ENCODE peak calls at places on chromosomes 3 and 15, in four cellular contexts. H is cardiac muscle cell, Z is A549, P is ovary. O is an unnamed sample. For H3K9me3, the result is how much of the 10 kb centered on the place peaks cover.

GRCh38 chr3:79491029-79491634 is 276.7 kb downstream of the ROBO1 start:
- DNase-seq in P (no peak), Z (no peak), H (peak), O (no peak)

GRCh38 chr3:170277833-170278586 is 55.8 kb downstream of the PRKCI start:
- DNase-seq in P (no peak), H (no peak), Z (no peak), O (no peak)

GRCh38 chr3:129005526-129006303 is 4.6 kb downstream of the EFCC1 start:
- DNase-seq in H (peak), P (peak), Z (no peak), O (peak)

GRCh38 chr3:143565943-143566342 is 282.3 kb downstream of the SLC9A9 start:
- DNase-seq in P (no peak), H (peak), Z (no peak), O (no peak)

GRCh38 chr3:108595304-108595703 is 5.8 kb downstream of the DZIP3 start:
- DNase-seq in H (no peak), Z (no peak), P (no peak), O (no peak)

GRCh38 chr3:12235691-12236090 is 53.2 kb upstream of the PPARG start:
- DNase-seq in Z (peak), P (no peak), H (peak), O (no peak)

GRCh38 chr3:119588112-119588511 is 8.8 kb downstream of the ADPRH start:
- DNase-seq in H (no peak), Z (no peak), P (no peak), O (peak)

GRCh38 chr3:135337176-135337575 is 542.1 kb downstream of the EPHB1 start:
- DNase-seq in Z (no peak), H (no peak), P (no peak), O (no peak)

GRCh38 chr3:13192471-13193213 is 119.4 kb upstream of the IQSEC1 start:
- DNase-seq in Z (peak), H (peak), P (no peak), O (no peak)

GRCh38 chr15:92623435-92623834 is 32.1 kb downstream of the FAM174B start:
- DNase-seq in Z (no peak), P (no peak), H (no peak), O (no peak)

DNA sequence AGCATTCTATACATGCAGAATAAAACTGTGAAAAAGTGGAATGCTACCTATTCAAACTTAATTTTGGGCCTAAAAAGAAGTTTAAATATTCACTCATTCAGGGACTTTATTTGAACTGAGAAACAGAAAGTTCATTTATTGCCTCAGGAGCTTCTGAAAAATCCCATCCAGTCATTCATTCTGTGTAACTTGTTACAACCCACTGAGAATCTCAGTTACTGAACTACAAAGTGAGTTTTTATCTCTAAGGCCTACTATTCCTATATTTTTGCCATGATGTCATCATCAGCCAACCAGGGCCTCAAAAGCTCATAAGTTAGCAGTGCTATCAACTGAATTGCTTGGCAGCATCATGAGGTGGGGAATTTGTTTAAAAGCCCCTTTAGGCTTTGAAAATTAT is 98.0 kb upstream of the BOC start:
- DNase-seq in P (no peak), H (no peak), Z (no peak), O (no peak)
- H3K9me3 ChIP-seq in P (under half), H (under half), Z (under half), O (under half)

GRCh38 chr3:150603090-150603887 is at the start of gene SELENOT:
- DNase-seq in P (peak), H (peak), Z (peak), O (peak)
- TF ChIP-seq CTCF in P (peak), H (peak), Z (no peak), O (peak)

GRCh38 chr15:26443321-26443720 is 329.5 kb downstream of the GABRB3 start:
- DNase-seq in Z (no peak), P (no peak), H (no peak), O (no peak)
- H3K9me3 ChIP-seq in Z (under half), P (under half), H (under half), O (under half)

DNA sequence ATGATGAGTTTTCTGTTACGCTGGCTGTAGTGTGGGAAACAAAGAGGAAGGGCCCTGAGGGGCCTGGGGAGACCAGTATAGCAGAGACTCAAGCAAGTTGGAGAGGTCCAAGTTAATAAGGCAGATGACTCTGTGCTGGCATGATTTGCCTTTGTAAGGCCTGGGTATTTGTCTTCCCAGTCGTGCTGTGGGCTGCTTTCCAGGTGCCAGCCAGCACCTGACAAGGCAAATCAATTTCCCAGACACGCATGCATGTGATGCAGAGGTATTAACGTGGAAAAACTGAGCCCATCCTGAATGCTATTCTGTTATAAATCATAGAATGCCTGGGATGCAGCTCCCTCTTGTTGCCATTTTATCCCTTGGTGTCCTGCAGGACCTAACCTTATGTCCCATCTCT is 175.6 kb downstream of the MFSD1 start:
- DNase-seq in Z (no peak), H (no peak), P (no peak), O (no peak)
- TF ChIP-seq CTCF in Z (no peak), H (no peak), P (no peak), O (no peak)

GRCh38 chr3:775178-775885 is 317.5 kb upstream of the CNTN6 start:
- DNase-seq in Z (no peak), P (no peak), H (no peak), O (no peak)
- H3K9me3 ChIP-seq in Z (under half), P (under half), H (under half), O (under half)

DNA sequence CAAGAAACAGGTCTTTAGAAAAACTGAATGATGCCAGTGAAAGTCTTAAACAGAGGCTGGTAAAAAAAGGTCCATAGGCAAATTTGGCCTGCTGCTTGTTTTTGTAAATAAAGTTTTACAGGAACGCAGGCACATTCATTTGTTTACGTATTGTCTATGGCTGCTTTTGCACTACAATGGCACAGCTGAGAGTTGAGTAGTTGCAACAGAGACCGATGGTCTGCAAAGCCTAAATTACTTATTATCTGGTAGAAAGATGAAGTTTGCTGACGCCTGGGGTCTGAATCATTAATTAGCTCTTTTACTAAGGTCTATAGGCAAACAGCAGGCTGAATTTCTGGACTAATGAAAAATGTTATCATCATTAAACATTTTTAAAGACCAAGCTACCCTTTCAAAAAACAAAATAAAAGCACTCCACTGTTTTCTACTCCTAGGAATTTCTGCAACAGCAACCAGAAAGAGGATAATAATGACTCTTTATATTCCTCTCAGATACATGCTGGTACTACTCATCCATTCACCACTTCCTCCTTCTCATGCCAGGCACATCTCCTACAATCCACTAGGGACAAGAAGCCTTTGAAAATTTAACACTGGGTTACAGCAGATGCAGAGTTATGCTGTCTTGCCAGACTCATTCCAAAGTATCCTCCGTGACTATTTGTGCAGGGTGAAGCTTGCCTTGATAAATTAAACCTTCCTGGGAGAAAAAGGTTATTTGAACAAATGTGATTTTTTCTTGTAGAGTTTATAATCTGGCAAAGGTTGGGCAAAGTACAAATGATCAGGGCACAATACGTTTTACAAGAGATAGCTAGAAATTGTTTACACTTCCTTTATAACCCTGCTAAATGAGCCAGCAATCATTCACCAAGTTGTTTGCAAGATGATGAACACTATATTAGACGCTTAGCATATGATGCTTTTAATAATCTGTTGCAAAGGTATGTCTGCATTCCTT is 6.0 kb downstream of the GATM start:
- DNase-seq in Z (no peak), P (no peak), H (no peak), O (no peak)
- TF ChIP-seq CTCF in Z (no peak), P (no peak), H (no peak), O (no peak)

GRCh38 chr3:48935530-48935929 is 16.9 kb downstream of the ARIH2 start:
- DNase-seq in P (no peak), Z (no peak), H (no peak), O (no peak)
- H3K9me3 ChIP-seq in P (under half), Z (under half), H (under half), O (under half)

GRCh38 chr3:186536883-186537553 is 7.2 kb downstream of the CRYGS start:
- DNase-seq in H (peak), Z (no peak), P (no peak), O (no peak)
- TF ChIP-seq CTCF in H (no peak), Z (no peak), P (no peak), O (no peak)